ENCODE peak calls at places on chromosomes 13 and 19, in five cellular contexts. I, G, F, R and M are unnamed samples.

GRCh38 chr19:30344446-30345425 is 27.4 kb upstream of the ZNF536 start:
- DNase-seq in I (no peak), R (peak; percentile 56), F (peak; percentile 23), G (no peak), M (no peak)

GRCh38 chr19:45677351-45678230 is 9.6 kb downstream of the GIPR start:
- DNase-seq in G (no peak), R (peak; percentile 94), I (peak; percentile 69), F (peak; percentile 95), M (peak; percentile 59)

GRCh38 chr19:35843676-35844481 is 8.4 kb downstream of the NPHS1 start:
- DNase-seq in G (no peak), R (no peak), F (no peak), I (no peak), M (no peak)

GRCh38 chr19:2275588-2276428 is 6.2 kb downstream of the PEAK3 start:
- DNase-seq in F (peak; percentile 74), I (no peak), R (no peak), G (no peak), M (no peak)

GRCh38 chr13:80334582-80335260 is 6.2 kb downstream of the SPRY2 start:
- DNase-seq in G (no peak), R (no peak), I (peak; percentile 47), F (no peak), M (no peak)

GRCh38 chr13:35768551-35768950 is 292.1 kb upstream of the MAB21L1 start:
- DNase-seq in I (peak; percentile 76), R (no peak), F (no peak), G (no peak), M (no peak)

GRCh38 chr13:40472427-40473220 is 193.8 kb downstream of the FOXO1 start:
- DNase-seq in R (peak; percentile 46), G (no peak), F (no peak), I (no peak), M (no peak)

GRCh38 chr19:35044317-35045117 is 3.0 kb downstream of the HPN start:
- DNase-seq in R (no peak), I (peak; percentile 18), F (no peak), G (no peak), M (no peak)

GRCh38 chr13:44365008-44365407 is 8.6 kb upstream of the SERP2 start:
- DNase-seq in R (no peak), G (peak; percentile 10), I (peak; percentile 92), F (no peak), M (peak; percentile 61)

GRCh38 chr19:42695811-42696503 is 44.3 kb downstream of the PSG3 start:
- DNase-seq in I (no peak), R (no peak), F (no peak), G (no peak), M (no peak)

GRCh38 chr19:16594131-16594586 is 21.9 kb upstream of the SLC35E1 start:
- DNase-seq in G (no peak), F (no peak), R (no peak), I (no peak), M (no peak)

GRCh38 chr13:49616688-49617065 is 11.6 kb upstream of the ARL11 start:
- DNase-seq in R (no peak), G (no peak), F (no peak), I (no peak), M (no peak)

GRCh38 chr19:57672466-57672865 is 3.7 kb downstream of the ZSCAN4 start:
- DNase-seq in F (no peak), I (no peak), R (no peak), G (no peak), M (no peak)

GRCh38 chr19:3634496-3635045 is 8.0 kb upstream of the CACTIN start:
- DNase-seq in I (no peak), G (no peak), R (no peak), F (no peak), M (no peak)

GRCh38 chr19:15008308-15008707 is 28.6 kb upstream of the SLC1A6 start:
- DNase-seq in G (no peak), I (no peak), F (no peak), R (no peak), M (no peak)

GRCh38 chr19:50381881-50382729 is 2.0 kb upstream of the POLD1 start:
- DNase-seq in G (no peak), I (no peak), R (no peak), F (peak; percentile 45), M (no peak)

GRCh38 chr13:40148103-40148502 is 492.6 kb downstream of the COG6 start:
- DNase-seq in G (no peak), R (no peak), I (no peak), F (no peak), M (no peak)

GRCh38 chr13:22082437-22083100 is 411.7 kb downstream of the FGF9 start:
- DNase-seq in F (no peak), G (no peak), I (no peak), R (no peak), M (no peak)

GRCh38 chr19:51272183-51272817 is 21.4 kb downstream of the SIGLECL1 start:
- DNase-seq in F (no peak), G (no peak), I (no peak), R (no peak), M (no peak)

GRCh38 chr13:30618186-30618937 is 642 bp downstream of the USPL1 start:
- DNase-seq in F (no peak), G (no peak), R (peak; percentile 86), I (peak; percentile 14), M (no peak)

GRCh38 chr19:4624733-4625362 is 14.5 kb upstream of the TNFAIP8L1 start:
- DNase-seq in I (no peak), R (no peak), F (no peak), G (no peak), M (no peak)

GRCh38 chr13:75250526-75251183 is 231.3 kb downstream of the TBC1D4 start:
- DNase-seq in I (peak; percentile 82), R (no peak), F (no peak), G (peak; percentile 41), M (no peak)

GRCh38 chr19:6476155-6476895 is 5.3 kb downstream of the DENND1C start:
- DNase-seq in G (no peak), I (peak; percentile 23), F (peak; percentile 95), R (peak; percentile 90), M (peak; percentile 66)

GRCh38 chr13:51044023-51044665 is 66.9 kb downstream of the C13orf42 start:
- DNase-seq in F (no peak), I (no peak), G (no peak), R (no peak), M (no peak)

GRCh38 chr13:51045450-51045849 is 65.6 kb downstream of the C13orf42 start:
- DNase-seq in F (no peak), I (no peak), G (no peak), R (no peak), M (no peak)

GRCh38 chr13:51048166-51048461 is 63.0 kb downstream of the C13orf42 start:
- DNase-seq in F (no peak), R (no peak), G (no peak), I (no peak), M (no peak)

GRCh38 chr13:51050021-51050886 is 60.8 kb downstream of the C13orf42 start:
- DNase-seq in R (no peak), I (no peak), F (no peak), G (peak; percentile 41), M (no peak)

GRCh38 chr13:51047434-51048165 is 63.5 kb downstream of the C13orf42 start:
- DNase-seq in I (no peak), G (no peak), F (no peak), R (no peak), M (no peak)
- TF ChIP-seq CTCF in I (no peak), G (no peak), F (no peak), R (no peak), M (no peak)

DNA sequence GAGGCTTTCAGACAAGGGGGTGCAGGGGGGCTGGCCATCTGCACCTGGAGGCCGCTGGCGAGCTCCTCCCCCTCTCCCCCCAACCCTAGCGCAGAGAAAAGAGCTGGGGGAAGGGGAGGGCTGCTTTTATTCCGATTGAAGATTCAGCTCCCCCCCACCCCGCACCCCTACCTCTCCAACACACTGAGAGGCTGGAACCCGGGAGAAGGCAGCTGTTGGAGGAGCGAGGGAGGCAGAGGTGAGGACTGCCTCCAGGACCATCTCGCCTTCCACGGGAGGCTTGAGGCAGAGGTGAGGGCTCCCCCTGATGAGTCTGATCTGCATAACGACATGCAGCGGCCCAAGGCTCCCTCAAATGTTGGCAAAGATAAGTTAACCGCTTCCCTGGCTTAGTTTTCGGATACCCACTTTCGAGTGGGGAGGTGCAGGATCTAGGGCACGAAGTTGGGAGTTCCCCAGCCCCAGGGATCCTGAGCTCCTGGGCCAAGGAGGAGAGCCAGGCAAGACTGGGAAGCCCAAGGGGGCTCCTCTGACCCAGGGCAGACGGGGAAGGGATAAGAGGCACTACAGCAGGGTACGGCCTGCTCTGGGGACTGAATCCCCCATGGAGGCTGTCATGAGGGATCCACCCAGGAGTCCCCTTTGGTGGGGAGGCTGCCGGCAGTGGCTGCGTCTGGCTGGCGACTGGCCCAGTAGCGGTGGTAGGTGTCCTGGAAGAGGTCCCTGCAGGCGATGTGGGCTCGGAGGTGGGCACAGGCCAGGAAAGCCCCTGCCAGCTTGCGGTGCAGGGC is 1.2 kb upstream of the NUMBL start:
- DNase-seq in G (no peak), R (no peak), I (peak; percentile 15), F (no peak), M (no peak)
- H3K4me3 ChIP-seq in G (peak overlapping the region; percentile 60), R (no peak overlapping the region), I (no peak overlapping the region), F (peak overlapping the region; percentile 60), M (no peak overlapping the region)

GRCh38 chr13:20128459-20128927 is 32.4 kb downstream of the GJA3 start:
- DNase-seq in I (no peak), F (no peak), G (no peak), R (peak; percentile 85), M (no peak)
- TF ChIP-seq CTCF in I (no peak), F (no peak), G (peak; percentile 18), R (no peak), M (peak; percentile 52)

DNA sequence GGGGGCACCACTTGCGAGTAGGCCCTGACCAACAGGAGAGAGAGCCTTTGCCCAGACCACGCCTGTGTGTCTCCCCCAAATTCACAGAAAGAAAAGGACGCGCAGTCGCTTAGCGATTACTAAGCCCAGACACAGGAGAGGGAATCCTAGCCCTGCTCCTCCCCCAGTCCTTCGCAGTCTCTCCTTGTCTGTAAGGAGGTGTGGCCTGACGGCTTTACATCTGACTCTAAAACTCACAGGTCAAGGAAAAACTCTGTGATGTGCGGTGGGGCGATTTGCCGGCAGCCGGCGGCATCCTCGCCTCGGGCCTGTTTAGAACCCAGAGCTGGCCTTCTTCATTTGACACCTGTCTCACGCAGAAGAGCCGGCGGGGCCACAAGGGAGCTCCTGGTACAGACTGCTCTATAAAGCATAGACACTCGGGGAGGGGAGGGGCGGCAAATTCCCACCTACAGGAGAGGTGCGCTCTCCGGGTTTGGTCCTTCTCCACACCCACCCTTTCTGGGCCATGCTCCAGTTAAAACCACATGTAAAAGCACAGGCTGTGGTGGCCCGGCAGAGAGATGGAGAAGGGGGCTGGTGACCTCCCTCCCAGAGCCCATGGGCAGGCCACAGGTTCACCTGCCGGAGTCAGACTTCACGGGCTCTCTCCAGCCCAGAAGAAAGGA is 17.8 kb downstream of the GPR12 start:
- DNase-seq in F (no peak), I (no peak), G (no peak), R (no peak), M (no peak)
- H3K4me3 ChIP-seq in F (no peak overlapping the region), I (no peak overlapping the region), G (no peak overlapping the region), R (no peak overlapping the region), M (no peak overlapping the region)

GRCh38 chr13:77492982-77493381 is 42.5 kb upstream of the SCEL start:
- DNase-seq in G (no peak), R (no peak), F (no peak), I (peak; percentile 46), M (no peak)
- TF ChIP-seq CTCF in G (peak; percentile 11), R (no peak), F (no peak), I (peak; percentile 33), M (peak; percentile 78)